ENCODE peak calls at places on chromosomes 5 and 9, in six cellular contexts. B is pulmonary artery endothelial cell; Y is CD8-positive, alpha-beta T cell; X is SW480; O is stimulated activated CD4-positive, alpha-beta T cell treated with anti-CD3 and anti-CD28 coated beads, Interleukin-1b, Interleukin-23, amount 100 ng/mL, for 1 hour; A is HFF-Myc. E is an unnamed sample.

GRCh38 chr5:172502410-172502809 is 48.1 kb upstream of the SH3PXD2B start:
- DNase-seq in B (no peak), A (no peak), X (no peak), O (no peak), Y (no peak), E (no peak)

GRCh38 chr9:136059851-136060670 is 35.0 kb downstream of the NACC2 start:
- DNase-seq in A (peak), Y (no peak), B (no peak), X (no peak), O (no peak), E (no peak)

GRCh38 chr5:60586307-60586901 is 113.6 kb downstream of the DEPDC1B start:
- DNase-seq in B (no peak), X (peak), Y (no peak), O (no peak), A (no peak), E (no peak)

GRCh38 chr5:125198270-125198974 is 452.0 kb upstream of the ZNF608 start:
- DNase-seq in Y (no peak), O (no peak), B (peak), A (peak), X (peak), E (peak)

GRCh38 chr5:73274870-73275756 is 102.1 kb downstream of the TMEM174 start:
- DNase-seq in X (no peak), O (no peak), A (no peak), B (no peak), Y (no peak), E (no peak)

GRCh38 chr5:40909233-40909632 is at the start of gene C7:
- DNase-seq in B (no peak), A (no peak), Y (no peak), X (no peak), O (no peak), E (no peak)

GRCh38 chr5:33468811-33469435 is 28.2 kb downstream of the TARS1 start:
- DNase-seq in Y (no peak), X (peak), O (no peak), A (no peak), B (no peak), E (no peak)

GRCh38 chr5:151467576-151467975 is 20.2 kb downstream of the SLC36A1 start:
- DNase-seq in B (no peak), Y (no peak), O (no peak), A (no peak), X (no peak), E (no peak)

GRCh38 chr9:131605770-131606590 is 60.7 kb downstream of the PRRT1B start:
- DNase-seq in B (no peak), A (no peak), Y (no peak), X (peak), O (no peak), E (no peak)

GRCh38 chr5:35067985-35068384 is 20.2 kb upstream of the AGXT2 start:
- DNase-seq in Y (no peak), O (no peak), A (no peak), X (no peak), B (no peak), E (no peak)

GRCh38 chr9:105232207-105232606 is 12.2 kb upstream of the SLC44A1 start:
- DNase-seq in Y (no peak), O (no peak), A (peak), X (no peak), B (no peak), E (no peak)

GRCh38 chr5:112417931-112418358 is 1.1 kb downstream of the EPB41L4A start:
- DNase-seq in A (no peak), O (no peak), Y (no peak), X (peak), B (peak), E (peak)

GRCh38 chr9:25917593-25918426 is 239.6 kb upstream of the TUSC1 start:
- DNase-seq in Y (no peak), B (no peak), X (no peak), A (no peak), O (no peak), E (no peak)

GRCh38 chr9:19154135-19154612 is 26.9 kb upstream of the PLIN2 start:
- DNase-seq in A (no peak), Y (no peak), O (no peak), X (peak), B (no peak), E (no peak)

GRCh38 chr9:129270903-129271431 is 92.9 kb upstream of the IER5L start:
- DNase-seq in A (peak), O (no peak), X (peak), B (no peak), Y (no peak), E (peak)

GRCh38 chr5:180649297-180650039 is at the start of gene FLT4:
- DNase-seq in A (no peak), Y (no peak), X (no peak), O (no peak), B (no peak), E (no peak)

GRCh38 chr5:159100928-159101646 is 1.4 kb upstream of the EBF1 start:
- DNase-seq in O (no peak), B (no peak), X (no peak), Y (no peak), A (no peak), E (no peak)

GRCh38 chr5:77143998-77144836 is 57.1 kb upstream of the ZBED3 start:
- DNase-seq in O (peak), B (peak), Y (peak), A (peak), X (peak), E (peak)

GRCh38 chr9:95422650-95423049 is 94.1 kb downstream of the PTCH1 start:
- DNase-seq in A (no peak), X (no peak), O (no peak), B (no peak), Y (no peak), E (no peak)

GRCh38 chr9:77433675-77434445 is 214.3 kb downstream of the GNA14 start:
- DNase-seq in A (no peak), X (peak), O (no peak), B (no peak), Y (no peak), E (peak)

GRCh38 chr5:35904443-35905132 is 33.8 kb downstream of the CAPSL start:
- DNase-seq in Y (no peak), O (no peak), A (no peak), B (no peak), X (no peak), E (no peak)

GRCh38 chr5:24530907-24531306 is 113.9 kb downstream of the CDH10 start:
- DNase-seq in X (peak), A (no peak), Y (no peak), O (no peak), B (no peak), E (no peak)

GRCh38 chr5:32283539-32284377 is 29.0 kb downstream of the MTMR12 start:
- DNase-seq in B (peak), O (no peak), A (no peak), Y (no peak), X (no peak), E (no peak)

GRCh38 chr9:93354451-93354850 is 97.0 kb upstream of the FAM120A start:
- DNase-seq in Y (no peak), O (no peak), A (no peak), X (no peak), B (no peak), E (no peak)